ENCODE peak calls at places on chromosomes 2 and 18, in four cellular contexts. E is colonic mucosa, V is left ventricle myocardium inferior, N is dorsolateral prefrontal cortex. D is an unnamed sample.

GRCh38 chr18:73458186-73458964 is 590.6 kb upstream of the NETO1 start:
- DNase-seq in E (no peak), V (no peak), N (no peak), D (no peak)

GRCh38 chr2:71804251-71804650 is 343.4 kb downstream of the CYP26B1 start:
- DNase-seq in E (no peak), V (no peak), N (no peak), D (no peak)

GRCh38 chr2:11617527-11617926 is 52.5 kb downstream of the NTSR2 start:
- DNase-seq in E (no peak), V (no peak), N (no peak), D (no peak)

GRCh38 chr18:74436158-74436755 is 20.9 kb downstream of the DIPK1C start:
- DNase-seq in E (no peak), V (no peak), N (no peak), D (no peak)

GRCh38 chr2:218022131-218022850 is 19.5 kb upstream of the TNS1 start:
- DNase-seq in E (no peak), V (peak; percentile 7), N (no peak), D (no peak)

GRCh38 chr2:175203621-175204496 is 22.3 kb upstream of the ATP5MC3 start:
- DNase-seq in E (peak; percentile 33), V (no peak), N (no peak), D (peak; percentile 16)

GRCh38 chr2:67726416-67726815 is 329.3 kb downstream of the ETAA1 start:
- DNase-seq in E (no peak), V (no peak), N (no peak), D (no peak)

GRCh38 chr2:167504061-167504460 is 615.8 kb downstream of the XIRP2 start:
- DNase-seq in E (no peak), V (no peak), N (no peak), D (no peak)

GRCh38 chr2:16008856-16009255 is 68.5 kb downstream of the MYCN start:
- DNase-seq in E (no peak), V (no peak), N (no peak), D (no peak)

GRCh38 chr18:44946529-44947113 is 265.9 kb downstream of the SETBP1 start:
- DNase-seq in E (no peak), V (no peak), N (no peak), D (no peak)

GRCh38 chr2:235917506-235917905 is 250.7 kb downstream of the GBX2 start:
- DNase-seq in E (no peak), V (no peak), N (no peak), D (no peak)

GRCh38 chr2:133421516-133422324 is 146.5 kb downstream of the NCKAP5 start:
- DNase-seq in E (peak; percentile 66), V (peak; percentile 15), N (no peak), D (peak; percentile 14)
- TF ChIP-seq CTCF in E (no peak), V (no peak), N (no peak), D (no peak)

GRCh38 chr2:30464544-30465170 is 17.6 kb downstream of the LCLAT1 start:
- DNase-seq in E (no peak), V (no peak), N (no peak), D (no peak)
- H3K4me3 ChIP-seq in E (no peak overlapping the region), V (peak overlapping the region; percentile 32), N (no peak overlapping the region), D (no peak overlapping the region)

GRCh38 chr2:58535182-58535581 is 294.1 kb upstream of the FANCL start:
- DNase-seq in E (no peak), V (no peak), N (no peak), D (no peak)

GRCh38 chr2:58535994-58536393 is 294.9 kb upstream of the FANCL start:
- DNase-seq in E (no peak), V (no peak), N (no peak), D (no peak)

GRCh38 chr2:58540680-58541079 is 299.6 kb upstream of the FANCL start:
- DNase-seq in E (no peak), V (no peak), N (no peak), D (no peak)

GRCh38 chr2:58541511-58541910 is 300.4 kb upstream of the FANCL start:
- DNase-seq in E (no peak), V (no peak), N (no peak), D (no peak)

DNA sequence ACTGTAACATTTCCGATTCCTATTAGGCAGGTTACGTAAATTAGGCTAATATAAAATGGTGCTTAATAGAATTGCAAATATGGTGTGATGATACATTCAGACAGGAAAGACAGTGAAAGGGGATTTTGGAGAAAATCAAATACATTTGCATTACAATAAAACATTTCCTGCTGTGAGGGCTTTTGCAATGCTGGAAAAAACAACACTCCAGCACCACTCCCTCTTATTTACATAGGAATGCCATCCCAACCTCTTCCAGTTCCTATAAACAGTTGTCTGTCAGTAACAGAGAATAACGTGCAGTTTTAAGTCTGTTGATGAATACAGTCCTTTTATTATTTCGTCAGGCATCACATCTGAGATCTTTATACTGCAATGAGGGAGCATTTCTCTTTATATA is 298.8 kb upstream of the FANCL start:
- DNase-seq in E (no peak), V (no peak), N (no peak), D (no peak)
- H3K27ac ChIP-seq in E (no peak overlapping the region), V (no peak overlapping the region), N (no peak overlapping the region), D (no peak overlapping the region)

GRCh38 chr2:76194376-76194775 is 483.7 kb upstream of the GCFC2 start:
- DNase-seq in E (no peak), V (no peak), N (no peak), D (no peak)
- TF ChIP-seq CTCF in E (no peak), V (no peak), N (no peak), D (no peak)

GRCh38 chr18:79479114-79479760 is 83.5 kb downstream of the NFATC1 start:
- DNase-seq in E (no peak), V (no peak), N (peak; percentile 31), D (no peak)

GRCh38 chr18:79480171-79480981 is 84.6 kb downstream of the NFATC1 start:
- DNase-seq in E (no peak), V (peak; percentile 9), N (peak; percentile 39), D (no peak)

GRCh38 chr18:79479761-79480161 is 84.0 kb downstream of the NFATC1 start:
- DNase-seq in E (no peak), V (peak; percentile 6), N (peak; percentile 41), D (no peak)

GRCh38 chr18:79478484-79479113 is 82.9 kb downstream of the NFATC1 start:
- DNase-seq in E (no peak), V (peak; percentile 12), N (peak; percentile 38), D (no peak)

DNA sequence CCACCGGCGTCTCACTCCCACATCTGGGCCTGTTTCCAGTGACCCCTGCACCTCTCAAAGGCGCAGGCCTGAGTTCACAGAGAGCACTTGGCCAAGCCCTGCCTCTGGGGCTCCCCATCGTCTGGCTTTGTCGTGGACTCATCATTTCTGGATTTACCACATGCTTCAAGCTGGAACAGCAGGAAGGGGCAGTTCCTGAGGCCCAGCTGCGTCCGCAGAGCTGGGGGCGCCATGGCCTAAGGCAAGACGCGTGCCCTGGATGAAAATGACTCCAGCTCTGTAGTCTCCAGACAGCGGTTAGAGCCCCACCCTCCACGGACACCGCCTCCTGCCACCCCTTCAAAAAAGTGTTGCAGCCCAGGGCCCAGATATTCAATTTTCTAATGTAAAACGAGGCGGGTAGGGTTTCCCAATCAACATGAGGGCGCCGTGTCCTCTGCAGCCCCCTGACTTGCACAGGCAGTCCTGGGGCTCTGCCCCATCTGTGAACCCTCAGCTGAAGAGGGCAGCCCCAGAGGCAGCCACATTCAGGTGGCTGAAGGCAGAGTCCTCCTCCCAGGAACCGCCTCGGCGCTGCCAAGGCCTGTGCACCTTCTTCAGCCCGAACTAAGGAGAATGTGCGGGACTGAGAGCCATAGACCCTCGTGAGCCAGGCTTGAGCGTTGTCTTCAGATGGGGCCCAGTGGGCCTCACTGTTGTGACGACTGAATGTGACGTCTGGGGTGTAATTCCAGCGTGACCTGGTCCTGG is 85.5 kb downstream of the NFATC1 start:
- DNase-seq in E (no peak), V (peak; percentile 5), N (peak; percentile 30), D (no peak)
- H3K4me3 ChIP-seq in E (no peak overlapping the region), V (no peak overlapping the region), N (no peak overlapping the region), D (no peak overlapping the region)

GRCh38 chr2:100742884-100743283 is 77.1 kb upstream of the NPAS2 start:
- DNase-seq in E (no peak), V (no peak), N (no peak), D (no peak)
- H3K27ac ChIP-seq in E (no peak overlapping the region), V (peak overlapping the region; percentile 69), N (no peak overlapping the region), D (peak overlapping the region; percentile 46)

GRCh38 chr18:43826215-43826614 is 548.9 kb upstream of the SYT4 start:
- DNase-seq in E (no peak), V (no peak), N (no peak), D (no peak)
- TF ChIP-seq CTCF in E (no peak), V (no peak), N (no peak), D (no peak)